ENCODE peak calls at places on chromosomes 5 and 9, in five cellular contexts. C, P, T, K and N are unnamed samples.

GRCh38 chr9:13899924-13900323 is 414.0 kb downstream of the NFIB start:
- DNase-seq in C (no peak), P (no peak), T (no peak), K (no peak), N (no peak)

GRCh38 chr9:130633336-130634190 is 30.8 kb upstream of the PRDM12 start:
- DNase-seq in C (no peak), P (no peak), T (no peak), K (no peak), N (no peak)

GRCh38 chr5:68274847-68275700 is 59.5 kb downstream of the PIK3R1 start:
- DNase-seq in C (no peak), P (no peak), T (no peak), K (no peak), N (no peak)

GRCh38 chr5:79702606-79703380 is 13.2 kb downstream of the CMYA5 start:
- DNase-seq in C (peak; percentile 24), P (no peak), T (peak; percentile 32), K (peak; percentile 61), N (no peak)

GRCh38 chr9:90307177-90307833 is 335.3 kb downstream of the DIRAS2 start:
- DNase-seq in C (no peak), P (peak; percentile 77), T (no peak), K (no peak), N (no peak)

GRCh38 chr5:9046756-9047481 is 499.0 kb downstream of the SEMA5A start:
- DNase-seq in C (no peak), P (peak; percentile 2), T (no peak), K (peak; percentile 88), N (peak; percentile 77)

GRCh38 chr9:115006660-115007059 is 76.3 kb upstream of the TNFSF8 start:
- DNase-seq in C (no peak), P (no peak), T (no peak), K (peak; percentile 96), N (no peak)

GRCh38 chr5:41721521-41721920 is 148.7 kb downstream of the OXCT1 start:
- DNase-seq in C (no peak), P (no peak), T (no peak), K (no peak), N (no peak)

GRCh38 chr9:89207026-89207425 is 28.4 kb upstream of the SHC3 start:
- DNase-seq in C (no peak), P (no peak), T (no peak), K (no peak), N (no peak)

GRCh38 chr5:175718401-175719108 is 60.7 kb downstream of the HRH2 start:
- DNase-seq in C (no peak), P (peak; percentile 68), T (peak; percentile 47), K (no peak), N (no peak)

GRCh38 chr5:121573844-121574243 is 277.8 kb upstream of the FTMT start:
- DNase-seq in C (no peak), P (no peak), T (no peak), K (no peak), N (no peak)

GRCh38 chr5:83718195-83718825 is 2.3 kb downstream of the HAPLN1 start:
- DNase-seq in C (peak; percentile 62), P (peak; percentile 85), T (no peak), K (peak; percentile 17), N (peak; percentile 31)

GRCh38 chr9:96874947-96875459 is 20.7 kb upstream of the ZNF782 start:
- DNase-seq in C (peak; percentile 35), P (no peak), T (peak; percentile 83), K (no peak), N (no peak)

GRCh38 chr5:93053825-93054224 is 527.2 kb downstream of the NR2F1-AS1 start:
- DNase-seq in C (no peak), P (no peak), T (no peak), K (no peak), N (peak; percentile 46)

GRCh38 chr9:12726795-12727194 is 33.6 kb downstream of the TYRP1 start:
- DNase-seq in C (no peak), P (no peak), T (no peak), K (no peak), N (no peak)

GRCh38 chr9:12719431-12719830 is 26.2 kb downstream of the TYRP1 start:
- DNase-seq in C (no peak), P (peak; percentile 26), T (no peak), K (peak; percentile 38), N (no peak)

GRCh38 chr9:12722131-12722530 is 28.9 kb downstream of the TYRP1 start:
- DNase-seq in C (no peak), P (no peak), T (no peak), K (peak; percentile 27), N (no peak)

GRCh38 chr9:12720551-12720950 is 27.4 kb downstream of the TYRP1 start:
- DNase-seq in C (no peak), P (no peak), T (no peak), K (no peak), N (no peak)

GRCh38 chr9:12723409-12724028 is 30.3 kb downstream of the TYRP1 start:
- DNase-seq in C (no peak), P (peak; percentile 2), T (no peak), K (no peak), N (no peak)
- TF ChIP-seq CTCF in C (peak; percentile 83), P (peak; percentile 46), T (no peak), K (peak; percentile 46), N (peak; percentile 48)

GRCh38 chr5:142192296-142192695 is 83.7 kb downstream of the NDFIP1 start:
- DNase-seq in C (no peak), P (no peak), T (no peak), K (no peak), N (no peak)

GRCh38 chr5:142186821-142187594 is 78.4 kb downstream of the NDFIP1 start:
- DNase-seq in C (no peak), P (no peak), T (no peak), K (no peak), N (no peak)

GRCh38 chr5:142192799-142193428 is 84.3 kb downstream of the NDFIP1 start:
- DNase-seq in C (no peak), P (no peak), T (no peak), K (no peak), N (no peak)

GRCh38 chr5:142189813-142190212 is 81.2 kb downstream of the NDFIP1 start:
- DNase-seq in C (no peak), P (no peak), T (no peak), K (no peak), N (no peak)

DNA sequence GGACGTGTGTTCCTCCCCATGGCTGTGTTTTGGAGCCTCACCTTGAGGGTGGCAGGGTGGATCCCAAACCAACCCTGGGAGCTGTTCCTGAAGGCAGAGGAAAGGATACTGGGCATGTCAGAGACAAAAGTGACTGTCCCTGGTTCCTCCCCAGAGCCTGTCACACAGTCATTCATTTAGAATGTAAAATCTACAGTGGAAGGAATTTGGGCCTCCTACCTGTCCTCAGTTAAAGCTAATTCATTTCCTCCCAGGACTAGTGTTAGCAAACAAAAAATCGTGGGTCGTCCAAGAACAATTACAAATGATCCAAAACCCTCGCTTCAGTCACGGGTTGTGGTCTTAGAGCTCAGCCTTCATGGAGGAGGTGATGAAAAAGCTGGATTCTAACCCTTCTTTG is 83.2 kb downstream of the NDFIP1 start:
- DNase-seq in C (no peak), P (no peak), T (no peak), K (no peak), N (no peak)
- TF ChIP-seq CTCF in C (no peak), P (no peak), T (no peak), K (no peak), N (no peak)

DNA sequence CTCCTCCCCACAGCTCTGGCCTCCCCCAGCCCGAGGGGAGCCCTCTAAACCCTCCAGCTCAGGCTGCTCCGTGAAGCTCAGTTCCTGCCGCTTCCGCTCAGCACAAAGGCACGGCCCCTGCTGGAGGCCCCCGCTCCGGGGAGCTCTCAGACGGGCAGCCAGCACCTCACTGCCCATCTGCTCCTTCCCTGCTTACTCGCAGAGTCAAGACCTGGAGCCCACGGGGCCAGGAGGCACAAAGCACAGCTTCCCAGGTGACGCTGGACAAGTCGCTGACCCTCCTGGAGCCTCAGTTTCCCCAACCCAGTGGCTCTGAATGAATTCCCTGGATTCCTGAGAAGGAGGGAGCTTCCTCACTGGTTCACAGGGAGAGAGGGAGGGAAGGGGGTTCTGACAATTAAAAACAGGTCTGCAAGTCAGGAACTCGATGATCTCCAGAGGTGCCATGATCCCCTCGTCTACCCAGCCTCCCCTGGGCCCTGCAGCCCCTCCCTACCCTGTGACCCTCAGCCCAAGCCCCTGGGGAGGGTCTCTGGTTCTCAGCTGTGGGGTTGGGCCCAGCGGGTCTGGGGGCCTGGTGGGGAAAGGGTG is 36.2 kb downstream of the VAV2 start:
- DNase-seq in C (no peak), P (peak; percentile 72), T (peak; percentile 32), K (no peak), N (no peak)
- TF ChIP-seq CTCF in C (no peak), P (peak; percentile 31), T (no peak), K (no peak), N (peak; percentile 37)

GRCh38 chr5:138466058-138466899 is 1.0 kb downstream of the EGR1 start:
- DNase-seq in C (no peak), P (no peak), T (peak; percentile 25), K (peak; percentile 18), N (no peak)

GRCh38 chr5:138463335-138464017 is 1.8 kb upstream of the EGR1 start:
- DNase-seq in C (no peak), P (no peak), T (no peak), K (no peak), N (no peak)

GRCh38 chr5:138465288-138466057 is at the start of gene EGR1:
- DNase-seq in C (peak; percentile 88), P (peak; percentile 96), T (peak; percentile 95), K (peak; percentile 84), N (peak; percentile 70)

GRCh38 chr5:138464018-138464387 is 1.3 kb upstream of the EGR1 start:
- DNase-seq in C (peak; percentile 95), P (peak; percentile 97), T (peak; percentile 93), K (peak; percentile 80), N (peak; percentile 82)

GRCh38 chr5:138464388-138465287 is 641 bp upstream of the EGR1 start:
- DNase-seq in C (peak; percentile 94), P (peak; percentile 99), T (peak; percentile 94), K (peak; percentile 97), N (peak; percentile 96)
- TF ChIP-seq CTCF in C (peak; percentile 47), P (no peak), T (peak; percentile 68), K (no peak), N (no peak)

GRCh38 chr5:148259288-148259687 is 9.3 kb upstream of the SPINK13 start:
- DNase-seq in C (no peak), P (no peak), T (no peak), K (no peak), N (no peak)
- TF ChIP-seq CTCF in C (no peak), P (no peak), T (no peak), K (no peak), N (no peak)